ENCODE peak calls at places on chromosomes 13 and 19, in eight cellular contexts. D is NCI-H460, F is iris pigment epithelial cell, R is omental fat pad, M is left ventricle myocardium inferior, C is NCI-H1436, K is foreskin melanocyte, Y is caudate nucleus. X is an unnamed sample.

GRCh38 chr19:5345895-5346386 is 5.3 kb upstream of the PTPRS start:
- DNase-seq in D (peak; percentile 19), F (peak; percentile 77), R (no peak), M (no peak), C (no peak), K (peak; percentile 65), Y (no peak), X (peak; percentile 56)

GRCh38 chr19:2627855-2628254 is 74.6 kb downstream of the GNG7 start:
- DNase-seq in D (no peak), F (peak; percentile 48), R (no peak), M (no peak), C (no peak), K (no peak), Y (no peak), X (no peak)

GRCh38 chr19:16342002-16342715 is 17.5 kb downstream of the KLF2 start:
- DNase-seq in D (no peak), F (no peak), R (no peak), M (peak; percentile 39), C (no peak), K (no peak), Y (no peak), X (no peak)

GRCh38 chr13:112742583-112742982 is 52.7 kb downstream of the ATP11A start:
- DNase-seq in D (no peak), F (no peak), R (no peak), M (no peak), C (no peak), K (no peak), Y (no peak), X (no peak)

GRCh38 chr13:112072531-112073244 is 5.7 kb downstream of the SOX1 start:
- DNase-seq in D (no peak), F (no peak), R (no peak), M (no peak), C (peak; percentile 67), K (no peak), Y (no peak), X (no peak)

GRCh38 chr19:11422163-11423068 is 3.3 kb upstream of the RGL3 start:
- DNase-seq in D (peak; percentile 69), F (peak; percentile 22), R (peak; percentile 41), M (peak; percentile 84), C (peak; percentile 38), K (peak; percentile 55), Y (no peak), X (peak; percentile 51)

GRCh38 chr19:30742981-30743380 is 370.8 kb downstream of the ZNF536 start:
- DNase-seq in D (no peak), F (no peak), R (no peak), M (no peak), C (no peak), K (no peak), Y (no peak), X (no peak)

GRCh38 chr13:112587767-112588489 is at the start of gene TUBGCP3:
- DNase-seq in D (peak; percentile 54), F (peak; percentile 82), R (no peak), M (peak; percentile 88), C (peak; percentile 83), K (peak; percentile 71), Y (no peak), X (peak; percentile 94)

GRCh38 chr19:30719991-30720329 is 347.8 kb downstream of the ZNF536 start:
- DNase-seq in D (no peak), F (no peak), R (no peak), M (no peak), C (no peak), K (no peak), Y (no peak), X (no peak)

GRCh38 chr13:96428904-96429303 is 339.0 kb downstream of the HS6ST3 start:
- DNase-seq in D (no peak), F (no peak), R (no peak), M (no peak), C (no peak), K (no peak), Y (no peak), X (no peak)

GRCh38 chr19:17721821-17722220 is 2.5 kb downstream of the MAP1S start:
- DNase-seq in D (no peak), F (peak; percentile 60), R (no peak), M (peak; percentile 51), C (no peak), K (peak; percentile 46), Y (no peak), X (peak; percentile 25)

GRCh38 chr19:42150940-42151339 is 18.7 kb upstream of the POU2F2 start:
- DNase-seq in D (no peak), F (no peak), R (no peak), M (no peak), C (no peak), K (no peak), Y (no peak), X (no peak)

GRCh38 chr13:32840840-32841713 is 175.1 kb upstream of the KL start:
- DNase-seq in D (no peak), F (peak; percentile 15), R (no peak), M (peak; percentile 57), C (no peak), K (no peak), Y (no peak), X (no peak)

GRCh38 chr13:79060216-79060615 is 345.8 kb downstream of the RBM26 start:
- DNase-seq in D (no peak), F (no peak), R (no peak), M (no peak), C (no peak), K (no peak), Y (no peak), X (no peak)

GRCh38 chr19:20926796-20927195 is 3.7 kb downstream of the ZNF85 start:
- DNase-seq in D (no peak), F (peak; percentile 29), R (no peak), M (no peak), C (no peak), K (no peak), Y (no peak), X (no peak)

GRCh38 chr19:16654151-16654550 is 5.8 kb downstream of the SMIM7 start:
- DNase-seq in D (no peak), F (no peak), R (no peak), M (no peak), C (no peak), K (no peak), Y (no peak), X (no peak)

GRCh38 chr19:33988601-33989000 is 183.7 kb upstream of the LSM14A start:
- DNase-seq in D (no peak), F (peak; percentile 32), R (no peak), M (no peak), C (no peak), K (no peak), Y (no peak), X (no peak)

GRCh38 chr13:21800847-21801616 is 130.2 kb downstream of the FGF9 start:
- DNase-seq in D (no peak), F (peak; percentile 20), R (no peak), M (no peak), C (no peak), K (no peak), Y (no peak), X (no peak)

GRCh38 chr19:31511696-31512095 is 162.5 kb upstream of the TSHZ3 start:
- DNase-seq in D (no peak), F (no peak), R (no peak), M (no peak), C (no peak), K (no peak), Y (no peak), X (no peak)

GRCh38 chr13:21872795-21873194 is 201.9 kb downstream of the FGF9 start:
- DNase-seq in D (no peak), F (no peak), R (no peak), M (no peak), C (no peak), K (no peak), Y (no peak), X (no peak)

GRCh38 chr13:30736921-30737320 is 1.6 kb downstream of the ALOX5AP start:
- DNase-seq in D (no peak), F (no peak), R (no peak), M (no peak), C (no peak), K (no peak), Y (no peak), X (no peak)

GRCh38 chr19:10979950-10980349 is 19.1 kb downstream of the SMARCA4 start:
- DNase-seq in D (no peak), F (no peak), R (no peak), M (no peak), C (no peak), K (no peak), Y (no peak), X (no peak)

GRCh38 chr13:36801035-36801434 is 18.0 kb upstream of the RFXAP start:
- DNase-seq in D (no peak), F (no peak), R (no peak), M (no peak), C (no peak), K (no peak), Y (no peak), X (no peak)

X was measured in adipocyte.